ENCODE peak calls at places on chromosomes 12 and 14, in five cellular contexts. H, J, I, O and B are unnamed samples.

GRCh38 chr12:120721866-120722265 is 3.8 kb upstream of the ACADS start:
- DNase-seq in I (no peak), J (no peak), H (no peak), O (no peak), B (no peak)

GRCh38 chr14:91075553-91075952 is 15.1 kb upstream of the RPS6KA5 start:
- DNase-seq in J (no peak), I (no peak), H (no peak), O (no peak), B (no peak)

GRCh38 chr14:92670177-92670576 is 78.2 kb downstream of the LGMN start:
- DNase-seq in I (no peak), O (no peak), H (no peak), J (no peak), B (no peak)

GRCh38 chr12:3928538-3929220 is 55.5 kb upstream of the PARP11 start:
- DNase-seq in O (no peak), J (no peak), I (no peak), H (no peak), B (no peak)

GRCh38 chr14:100426331-100426730 is 103.2 kb downstream of the SLC25A47 start:
- DNase-seq in I (no peak), J (no peak), O (no peak), H (no peak), B (no peak)

GRCh38 chr14:84390010-84390409 is 1139.9 kb upstream of the FLRT2 start:
- DNase-seq in H (no peak), J (no peak), I (no peak), O (no peak), B (no peak)

GRCh38 chr14:20455355-20456300 is 602 bp downstream of the APEX1 start:
- DNase-seq in H (peak; percentile 48), O (no peak), J (no peak), I (peak; percentile 73), B (no peak)

GRCh38 chr12:27014859-27015729 is 910 bp upstream of the TM7SF3 start:
- DNase-seq in I (no peak), H (no peak), J (no peak), O (no peak), B (no peak)

GRCh38 chr12:1474059-1474537 is 120.3 kb downstream of the FBXL14 start:
- DNase-seq in I (peak; percentile 12), O (peak; percentile 20), H (no peak), J (no peak), B (no peak)

GRCh38 chr12:84772281-84772680 is 140.3 kb downstream of the SLC6A15 start:
- DNase-seq in O (no peak), H (no peak), I (no peak), J (no peak), B (no peak)

GRCh38 chr14:29016050-29016900 is 249.7 kb downstream of the FOXG1 start:
- DNase-seq in I (no peak), O (peak; percentile 78), H (no peak), J (no peak), B (no peak)

GRCh38 chr14:65359503-65359902 is 53.0 kb upstream of the FUT8 start:
- DNase-seq in J (no peak), I (no peak), O (peak; percentile 14), H (no peak), B (no peak)

GRCh38 chr12:51484119-51484518 is 59.5 kb downstream of the SLC4A8 start:
- DNase-seq in O (no peak), H (no peak), I (no peak), J (no peak), B (no peak)

GRCh38 chr12:101773560-101774206 is 34.4 kb upstream of the SYCP3 start:
- DNase-seq in I (peak; percentile 65), O (peak; percentile 44), J (peak; percentile 69), H (peak; percentile 56), B (no peak)

GRCh38 chr12:113071427-113072112 is 15.0 kb downstream of the DTX1 start:
- DNase-seq in I (no peak), O (peak; percentile 24), H (no peak), J (no peak), B (no peak)

GRCh38 chr12:113071063-113071426 is 14.5 kb downstream of the DTX1 start:
- DNase-seq in O (no peak), I (no peak), J (no peak), H (no peak), B (no peak)

GRCh38 chr12:113069149-113069548 is 12.6 kb downstream of the DTX1 start:
- DNase-seq in I (no peak), H (no peak), J (no peak), O (no peak), B (no peak)

GRCh38 chr12:113069751-113070116 is 13.2 kb downstream of the DTX1 start:
- DNase-seq in O (no peak), J (no peak), I (no peak), H (no peak), B (no peak)

GRCh38 chr12:113070117-113070906 is 13.8 kb downstream of the DTX1 start:
- DNase-seq in I (no peak), J (peak; percentile 44), H (no peak), O (no peak), B (no peak)
- TF ChIP-seq EP300 in I (no peak), J (no peak), H (no peak), O (no peak), B (no peak)

GRCh38 chr14:98170580-98170979 is 1101.4 kb downstream of the BCL11B start:
- DNase-seq in J (no peak), I (no peak), H (no peak), O (no peak), B (no peak)

GRCh38 chr14:98167253-98167652 is 1104.7 kb downstream of the BCL11B start:
- DNase-seq in I (no peak), J (no peak), O (no peak), H (no peak), B (peak; percentile 26)

GRCh38 chr14:98168196-98168985 is 1103.6 kb downstream of the BCL11B start:
- DNase-seq in O (no peak), I (no peak), H (no peak), J (no peak), B (peak; percentile 19)

GRCh38 chr14:98167702-98168101 is 1104.3 kb downstream of the BCL11B start:
- DNase-seq in I (no peak), J (no peak), O (no peak), H (no peak), B (peak; percentile 82)

DNA sequence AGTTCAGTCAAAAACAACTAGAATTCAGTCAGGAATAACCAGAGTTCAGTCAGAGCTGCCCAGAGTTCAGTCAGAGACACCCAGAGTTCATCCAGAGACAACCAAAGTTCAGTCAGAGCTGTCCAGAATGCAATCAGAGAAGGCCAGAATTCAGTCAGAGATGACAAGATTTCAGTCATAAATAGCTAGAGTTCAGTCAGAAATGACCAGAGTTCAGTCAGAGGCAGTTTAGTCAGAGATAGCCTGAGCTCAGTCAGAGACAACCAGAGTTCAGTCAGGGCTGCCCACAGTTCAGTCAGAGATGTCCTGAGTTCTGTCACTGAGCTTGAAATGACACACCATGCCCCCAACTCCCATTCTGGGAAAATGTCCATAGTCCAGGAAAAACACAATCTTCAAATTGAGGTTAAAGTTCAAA is 1102.8 kb downstream of the BCL11B start:
- DNase-seq in J (no peak), O (no peak), I (no peak), H (no peak), B (no peak)
- H3K9me3 ChIP-seq in J (no peaks in the 10 kb centered on the region), O (peaks cover 85% of the 10 kb centered on the region), I (no peaks in the 10 kb centered on the region), H (peaks cover 16% of the 10 kb centered on the region), B (no peaks in the 10 kb centered on the region)

DNA sequence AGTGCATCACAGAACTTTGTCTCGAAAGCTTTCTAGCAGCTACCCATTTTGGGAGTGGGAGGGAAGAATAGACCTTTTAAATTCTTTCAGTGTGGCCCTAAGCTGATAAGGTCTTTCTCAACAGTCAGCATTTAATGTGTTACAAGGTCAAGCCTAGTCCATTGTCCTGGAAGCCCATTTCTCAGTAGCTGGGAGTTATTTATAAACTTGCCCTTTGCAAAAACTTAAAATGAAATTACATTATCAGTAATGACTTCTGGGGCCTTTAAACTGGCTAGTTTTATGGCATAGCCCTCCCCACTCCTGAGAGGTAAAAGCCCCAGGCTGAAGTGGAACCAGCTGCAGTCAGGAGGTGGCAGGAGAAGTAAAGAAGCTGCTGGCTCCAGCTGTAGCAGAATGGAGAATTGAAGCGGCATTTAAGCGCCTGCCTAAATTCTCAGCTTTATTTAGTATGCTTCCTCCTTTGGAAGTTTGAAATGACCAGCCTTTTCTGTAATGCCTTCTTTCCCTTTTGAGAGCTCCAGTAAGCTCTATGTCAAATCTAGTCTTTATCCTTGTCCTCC is 12.4 kb downstream of the COPZ1 start:
- DNase-seq in J (no peak), H (no peak), O (peak; percentile 55), I (no peak), B (no peak)
- TF ChIP-seq EP300 in J (no peak), H (no peak), O (no peak), I (no peak), B (no peak)

DNA sequence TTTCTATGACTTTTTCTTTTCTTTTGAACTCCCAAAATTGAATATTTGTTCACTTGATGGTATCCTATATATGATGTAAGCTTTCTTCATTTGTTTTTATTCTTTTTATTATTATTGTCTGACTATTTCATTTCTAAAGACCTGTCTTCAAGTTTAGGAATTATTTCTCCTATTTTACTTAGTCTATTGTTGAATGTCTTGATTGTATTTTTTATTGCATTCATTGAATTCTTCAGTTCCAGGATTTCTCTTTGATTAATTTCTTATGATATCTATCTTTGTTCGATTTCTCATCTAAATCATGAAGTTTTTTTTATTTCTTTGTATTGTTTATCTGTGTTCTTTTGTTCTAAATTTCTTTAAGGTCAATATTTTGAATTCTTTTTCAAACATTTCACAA is 238.8 kb downstream of the TTC6 start:
- DNase-seq in H (no peak), O (no peak), I (no peak), J (no peak), B (no peak)
- H3K9me3 ChIP-seq in H (peaks cover 44% of the 10 kb centered on the region), O (peaks cover 51% of the 10 kb centered on the region), I (peaks cover 8% of the 10 kb centered on the region), J (peaks cover 21% of the 10 kb centered on the region), B (peaks cover 27% of the 10 kb centered on the region)

DNA sequence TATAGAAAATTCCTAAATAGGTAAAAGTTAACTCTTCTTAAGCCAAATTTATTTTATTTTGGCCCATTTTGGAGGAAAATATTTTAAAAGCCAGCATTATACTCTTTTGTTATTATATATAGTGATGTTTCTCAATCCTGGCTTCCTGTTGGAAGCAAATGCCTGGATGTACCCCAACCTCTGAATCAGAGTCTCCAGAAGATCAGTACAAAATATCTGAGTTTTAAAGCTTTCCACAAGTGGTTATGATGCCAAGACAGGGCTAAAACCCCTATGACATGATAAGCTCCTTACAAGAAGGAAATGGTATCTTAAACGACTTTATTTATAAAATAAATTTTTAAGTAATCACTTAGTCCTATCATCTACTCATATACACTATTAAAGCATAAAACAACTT is 238.2 kb downstream of the SLC2A13 start:
- DNase-seq in O (no peak), H (no peak), J (no peak), I (no peak), B (no peak)
- TF ChIP-seq EP300 in O (no peak), H (no peak), J (no peak), I (no peak), B (no peak)

DNA sequence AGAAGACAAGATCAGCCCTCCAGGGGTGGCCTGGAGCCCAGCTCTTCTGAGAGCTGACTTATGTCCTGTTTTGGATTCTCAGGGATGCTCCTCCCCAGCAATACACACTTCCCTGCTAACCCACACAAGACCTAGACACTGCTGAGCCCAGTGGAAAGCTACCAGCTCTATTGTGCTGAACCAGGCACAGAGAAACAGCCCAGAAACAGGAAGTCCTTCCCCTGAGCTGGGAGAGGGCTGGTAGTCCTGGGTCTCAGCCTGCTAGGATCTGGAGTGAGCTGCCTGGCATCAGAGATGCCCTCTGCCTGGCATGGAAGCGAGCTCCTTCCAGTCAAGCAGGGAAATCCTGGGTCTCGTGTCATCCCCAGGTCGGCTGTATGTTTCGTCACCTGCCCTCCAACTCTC is 1.2 kb upstream of the LAG3 start:
- DNase-seq in J (no peak), I (no peak), O (no peak), H (no peak), B (no peak)
- H3K9me3 ChIP-seq in J (no peaks in the 10 kb centered on the region), I (no peaks in the 10 kb centered on the region), O (no peaks in the 10 kb centered on the region), H (no peaks in the 10 kb centered on the region), B (no peaks in the 10 kb centered on the region)